ENCODE peak calls at places on chromosomes 13 and 19, in seven cellular contexts. W, T, C, O, G, D and J are unnamed samples.

GRCh38 chr13:100434010-100434763 is 154.4 kb downstream of the GGACT start:
- DNase-seq in G (no peak), C (no peak), W (no peak), D (peak; percentile 40), T (no peak), O (no peak), J (no peak)

GRCh38 chr13:73421310-73421912 is 362.6 kb downstream of the KLF5 start:
- DNase-seq in O (no peak), T (peak; percentile 90), C (no peak), D (no peak), W (peak; percentile 88), G (no peak), J (no peak)

GRCh38 chr13:44049546-44049945 is 169.8 kb downstream of the LACC1 start:
- DNase-seq in C (no peak), T (no peak), W (no peak), O (no peak), G (no peak), D (no peak), J (no peak)

GRCh38 chr19:6219592-6220290 is 60.0 kb downstream of the MLLT1 start:
- DNase-seq in D (peak; percentile 42), C (no peak), G (no peak), T (no peak), W (no peak), O (no peak), J (no peak)

GRCh38 chr13:110134801-110135200 is 172.2 kb downstream of the COL4A1 start:
- DNase-seq in T (no peak), C (no peak), W (no peak), O (no peak), G (no peak), D (no peak), J (no peak)

GRCh38 chr13:42041017-42041683 is 7.3 kb upstream of the DGKH start:
- DNase-seq in O (peak; percentile 30), C (peak; percentile 81), D (peak; percentile 59), G (peak; percentile 75), T (peak; percentile 40), W (peak; percentile 60), J (peak; percentile 50)

GRCh38 chr13:66896933-66897332 is 333.2 kb downstream of the PCDH9 start:
- DNase-seq in W (no peak), C (no peak), T (no peak), O (no peak), G (no peak), D (no peak), J (no peak)

GRCh38 chr19:58000677-58001076 is 1.9 kb downstream of the ZNF606 start:
- DNase-seq in D (no peak), W (no peak), O (no peak), T (no peak), C (no peak), G (no peak), J (no peak)

GRCh38 chr19:50870417-50871089 is 2.7 kb upstream of the KLK2 start:
- DNase-seq in O (no peak), D (peak; percentile 21), C (no peak), G (no peak), W (no peak), T (peak; percentile 31), J (no peak)

DNA sequence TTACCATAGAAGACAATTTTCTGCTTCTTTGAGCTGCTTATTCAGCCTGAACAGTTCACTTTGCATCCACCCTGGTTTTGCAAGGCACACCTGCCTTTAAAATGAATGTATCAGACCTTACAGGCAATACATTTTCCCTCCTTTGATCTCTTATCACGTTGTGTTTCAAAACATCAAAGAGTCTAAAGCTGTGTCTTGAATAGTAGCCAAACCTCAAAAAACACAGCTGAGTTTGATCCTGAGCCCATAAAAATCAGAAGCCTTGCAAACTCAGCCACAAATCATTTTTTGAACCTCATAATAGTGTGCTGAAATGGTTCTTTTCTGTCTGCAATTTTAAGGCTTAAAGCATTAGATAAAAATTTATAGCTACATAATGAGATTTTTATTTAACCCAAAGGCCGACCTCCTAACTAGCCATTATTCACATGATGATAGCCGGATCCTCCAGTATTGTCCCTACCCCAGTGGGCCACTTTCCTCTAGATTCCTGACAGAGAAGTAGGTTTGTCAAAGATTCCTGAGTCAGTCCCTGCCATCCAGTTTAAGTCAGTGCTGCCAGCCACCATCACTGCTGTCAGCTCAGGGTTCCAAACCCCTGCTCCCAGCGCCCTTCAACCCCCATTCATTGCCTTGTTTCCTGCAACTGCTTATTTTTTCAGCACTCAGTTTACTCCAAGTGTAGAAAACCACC is 71.8 kb downstream of the CAB39L start:
- DNase-seq in O (peak; percentile 64), W (no peak), C (no peak), D (no peak), T (no peak), G (no peak), J (no peak)
- H3K27ac ChIP-seq in O (no peak overlapping the region), W (peak overlapping the region; percentile 54), C (no peak overlapping the region), D (peak overlapping the region; percentile 85), T (no peak overlapping the region), G (no peak overlapping the region), J (no peak overlapping the region)

GRCh38 chr19:1168562-1168873 is 5.5 kb downstream of the SBNO2 start:
- DNase-seq in D (no peak), O (no peak), T (no peak), W (no peak), C (no peak), G (no peak), J (no peak)
- H3K4me3 ChIP-seq in D (no peak overlapping the region), O (no peak overlapping the region), T (no peak overlapping the region), W (peak overlapping the region; percentile 31), C (peak overlapping the region; percentile 32), G (no peak overlapping the region), J (peak overlapping the region; percentile 63)

GRCh38 chr19:38709671-38710415 is 34.4 kb downstream of the CAPN12 start:
- DNase-seq in O (no peak), D (no peak), G (no peak), C (no peak), W (no peak), T (no peak), J (peak; percentile 76)
- H3K4me1 ChIP-seq in O (no peaks in the 10 kb centered on the region), D (no peaks in the 10 kb centered on the region), G (no peaks in the 10 kb centered on the region), C (peaks cover 49% of the 10 kb centered on the region), W (peaks cover 82% of the 10 kb centered on the region), T (peaks cover 66% of the 10 kb centered on the region), J (peaks cover 99% of the 10 kb centered on the region)

GRCh38 chr13:108961542-108962125 is 332.2 kb downstream of the MYO16 start:
- DNase-seq in G (peak; percentile 79), D (peak; percentile 71), O (peak; percentile 47), T (no peak), C (no peak), W (no peak), J (no peak)
- H3K27ac ChIP-seq in G (no peak overlapping the region), D (no peak overlapping the region), O (no peak overlapping the region), T (no peak overlapping the region), C (no peak overlapping the region), W (no peak overlapping the region), J (no peak overlapping the region)

GRCh38 chr19:1362385-1363257 is 21.1 kb upstream of the NDUFS7 start:
- DNase-seq in T (no peak), G (no peak), C (no peak), D (no peak), W (no peak), O (no peak), J (no peak)
- H3K4me3 ChIP-seq in T (no peak overlapping the region), G (no peak overlapping the region), C (no peak overlapping the region), D (no peak overlapping the region), W (no peak overlapping the region), O (no peak overlapping the region), J (no peak overlapping the region)

GRCh38 chr13:48496271-48496670 is 36.6 kb downstream of the RCBTB2 start:
- DNase-seq in O (no peak), W (no peak), C (no peak), D (no peak), T (no peak), G (no peak), J (no peak)

GRCh38 chr13:48497669-48498068 is 35.2 kb downstream of the RCBTB2 start:
- DNase-seq in C (no peak), T (no peak), O (no peak), D (no peak), W (no peak), G (no peak), J (no peak)

GRCh38 chr13:48494874-48495273 is 38.0 kb downstream of the RCBTB2 start:
- DNase-seq in T (no peak), G (no peak), D (no peak), O (no peak), W (no peak), C (no peak), J (no peak)

GRCh38 chr13:48493851-48494250 is 39.0 kb downstream of the RCBTB2 start:
- DNase-seq in O (no peak), D (peak; percentile 66), G (no peak), W (no peak), C (no peak), T (no peak), J (no peak)

GRCh38 chr13:48496796-48497195 is 36.1 kb downstream of the RCBTB2 start:
- DNase-seq in G (no peak), T (no peak), D (no peak), C (no peak), O (no peak), W (no peak), J (no peak)
- H3K4me1 ChIP-seq in G (no peaks in the 10 kb centered on the region), T (peaks cover 4% of the 10 kb centered on the region), D (no peaks in the 10 kb centered on the region), C (peaks cover 32% of the 10 kb centered on the region), O (peaks cover 44% of the 10 kb centered on the region), W (no peaks in the 10 kb centered on the region), J (no peaks in the 10 kb centered on the region)

DNA sequence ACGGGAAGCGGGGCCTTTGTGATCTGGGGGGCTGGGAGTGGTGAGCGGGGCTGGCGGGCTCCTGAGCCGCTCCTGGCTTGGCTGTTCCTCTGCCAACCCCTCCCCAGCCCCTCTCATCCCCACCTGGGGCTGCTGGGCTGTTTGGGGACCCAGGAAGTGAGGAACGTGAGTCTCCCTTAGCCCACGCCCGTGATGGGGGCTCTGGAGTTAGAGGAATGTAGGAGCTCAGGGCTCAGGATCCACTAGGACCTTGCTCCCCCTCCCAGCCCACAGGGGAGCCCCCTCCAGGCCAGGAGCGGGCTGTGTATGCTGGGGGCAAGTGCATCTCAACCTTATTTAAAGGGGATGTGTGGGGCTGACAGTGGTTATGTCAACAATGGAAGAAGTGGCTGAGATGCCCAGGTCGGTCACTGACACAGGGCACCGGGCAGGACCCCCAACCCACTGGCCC is 134.1 kb downstream of the URI1 start:
- DNase-seq in W (no peak), O (no peak), D (no peak), G (no peak), T (no peak), C (peak; percentile 54), J (no peak)
- H3K27ac ChIP-seq in W (no peak overlapping the region), O (no peak overlapping the region), D (no peak overlapping the region), G (no peak overlapping the region), T (no peak overlapping the region), C (no peak overlapping the region), J (no peak overlapping the region)

DNA sequence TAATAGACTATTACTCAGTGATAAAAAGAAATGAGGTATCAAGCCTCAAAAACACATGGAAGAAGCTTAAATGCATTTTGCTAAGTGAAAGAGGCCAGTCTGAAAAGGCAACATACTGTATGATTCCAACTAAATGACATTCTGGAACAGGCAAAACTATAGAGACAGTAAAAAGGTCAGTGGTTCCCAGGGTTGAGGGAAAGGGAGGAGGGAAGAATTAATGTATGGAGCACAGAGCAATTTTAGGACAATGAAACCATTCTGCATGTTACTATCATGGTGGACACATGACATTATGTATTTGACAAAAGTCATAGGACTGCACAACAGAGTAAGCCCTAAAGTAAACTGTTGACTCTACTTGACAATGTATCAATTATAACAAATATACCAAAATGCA is 5.7 kb upstream of the SERPINE3 start:
- DNase-seq in G (no peak), O (no peak), C (no peak), W (no peak), D (no peak), T (no peak), J (no peak)
- H3K4me3 ChIP-seq in G (no peak overlapping the region), O (no peak overlapping the region), C (no peak overlapping the region), W (no peak overlapping the region), D (no peak overlapping the region), T (no peak overlapping the region), J (no peak overlapping the region)